ENCODE peak calls at places on chromosome 19, in six cellular contexts. One of them, this sample, is unnamed.

GRCh38 chr19:18862976-18863842 is 31.4 kb downstream of the UPF1 start:
- DNase-seq in endodermal cell: no peak
- DNase-seq in neuronal stem cell: no peak
- DNase-seq in SK-N-MC: no peak
- DNase-seq in GM23248: no peak
- DNase-seq in SK-N-SH: no peak
- DNase-seq in this sample: no peak

GRCh38 chr19:32324631-32325215 is 20.7 kb upstream of the ZNF507 start:
- DNase-seq in endodermal cell: no peak
- DNase-seq in neuronal stem cell: no peak
- DNase-seq in SK-N-MC: peak
- DNase-seq in GM23248: peak
- DNase-seq in SK-N-SH: no peak
- DNase-seq in this sample: no peak

GRCh38 chr19:30223866-30224688 is 148.1 kb upstream of the ZNF536 start:
- DNase-seq in endodermal cell: no peak
- DNase-seq in neuronal stem cell: no peak
- DNase-seq in SK-N-MC: no peak
- DNase-seq in GM23248: no peak
- DNase-seq in SK-N-SH: no peak
- DNase-seq in this sample: no peak

GRCh38 chr19:39915101-39915847 is 19.2 kb downstream of the FCGBP start:
- DNase-seq in endodermal cell: peak
- DNase-seq in neuronal stem cell: no peak
- DNase-seq in SK-N-MC: no peak
- DNase-seq in GM23248: no peak
- DNase-seq in SK-N-SH: no peak
- DNase-seq in this sample: no peak

GRCh38 chr19:45659096-45659729 is 8.8 kb upstream of the GIPR start:
- DNase-seq in endodermal cell: no peak
- DNase-seq in neuronal stem cell: no peak
- DNase-seq in SK-N-MC: no peak
- DNase-seq in GM23248: no peak
- DNase-seq in SK-N-SH: no peak
- DNase-seq in this sample: no peak

GRCh38 chr19:45352914-45353796 is 12.6 kb downstream of the KLC3 start:
- DNase-seq in endodermal cell: no peak
- DNase-seq in neuronal stem cell: no peak
- DNase-seq in SK-N-MC: no peak
- DNase-seq in GM23248: no peak
- DNase-seq in SK-N-SH: peak
- DNase-seq in this sample: no peak

GRCh38 chr19:18128044-18128443 is 24.9 kb upstream of the PIK3R2 start:
- DNase-seq in endodermal cell: no peak
- DNase-seq in neuronal stem cell: no peak
- DNase-seq in SK-N-MC: no peak
- DNase-seq in GM23248: peak
- DNase-seq in SK-N-SH: no peak
- DNase-seq in this sample: no peak

GRCh38 chr19:18519962-18520847 is 1.7 kb downstream of the ELL start:
- DNase-seq in endodermal cell: peak
- DNase-seq in neuronal stem cell: peak
- DNase-seq in SK-N-MC: no peak
- DNase-seq in GM23248: peak
- DNase-seq in SK-N-SH: peak
- DNase-seq in this sample: peak

GRCh38 chr19:6373813-6374108 is 1.2 kb downstream of the ALKBH7 start:
- DNase-seq in endodermal cell: no peak
- DNase-seq in neuronal stem cell: no peak
- DNase-seq in SK-N-MC: no peak
- DNase-seq in GM23248: no peak
- DNase-seq in SK-N-SH: no peak
- DNase-seq in this sample: no peak
- H3K9ac ChIP-seq in endodermal cell: peak
- H3K9ac ChIP-seq in neuronal stem cell: peak
- H3K9ac ChIP-seq in SK-N-MC: peak
- H3K9ac ChIP-seq in GM23248: peak
- H3K9ac ChIP-seq in SK-N-SH: peak
- H3K9ac ChIP-seq in this sample: peak

DNA sequence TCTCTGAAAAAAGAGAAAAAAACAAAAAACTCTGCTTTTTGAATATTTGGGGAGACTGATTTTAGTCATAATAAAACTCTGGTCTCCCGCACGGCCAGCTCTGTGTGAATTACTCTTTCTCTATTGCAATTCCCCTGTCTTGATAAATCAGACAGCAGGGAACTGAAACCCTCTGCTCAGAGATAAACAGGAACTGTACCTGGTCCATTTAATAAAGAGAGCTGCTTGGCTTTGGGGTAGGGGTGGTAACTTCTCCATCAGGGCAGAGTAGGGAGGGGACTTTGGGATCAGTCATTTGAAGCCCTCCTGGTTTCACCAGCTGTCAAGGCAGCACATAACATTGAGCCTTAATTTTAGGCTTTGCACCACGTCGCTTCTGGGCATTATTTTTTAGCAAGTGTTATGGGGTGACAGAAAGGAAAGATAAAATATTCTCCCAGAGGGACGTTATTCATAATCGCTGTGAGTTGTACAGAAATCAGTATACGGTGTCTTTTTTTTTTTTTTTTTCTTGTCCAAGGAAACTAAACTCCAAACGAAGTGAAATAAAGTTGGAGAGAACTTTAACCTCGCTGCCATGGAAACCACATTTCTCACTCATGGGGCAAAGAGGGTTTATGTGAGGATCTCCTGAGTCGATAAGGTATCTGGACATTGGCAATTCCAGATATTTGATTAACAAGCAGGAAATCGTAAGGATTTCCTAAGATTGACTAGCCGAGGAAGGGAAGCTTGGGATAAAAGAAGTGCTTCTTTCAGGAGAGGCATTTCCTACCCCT is 99.0 kb upstream of the MRI1 start:
- DNase-seq in endodermal cell: no peak
- DNase-seq in neuronal stem cell: no peak
- DNase-seq in SK-N-MC: no peak
- DNase-seq in GM23248: no peak
- DNase-seq in SK-N-SH: no peak
- DNase-seq in this sample: no peak
- H3K9ac ChIP-seq in endodermal cell: no peak
- H3K9ac ChIP-seq in neuronal stem cell: no peak
- H3K9ac ChIP-seq in SK-N-MC: peak
- H3K9ac ChIP-seq in GM23248: no peak
- H3K9ac ChIP-seq in SK-N-SH: no peak
- H3K9ac ChIP-seq in this sample: no peak

GRCh38 chr19:54436561-54437229 is 12.3 kb upstream of the LENG8 start:
- DNase-seq in endodermal cell: no peak
- DNase-seq in neuronal stem cell: no peak
- DNase-seq in SK-N-MC: no peak
- DNase-seq in GM23248: no peak
- DNase-seq in SK-N-SH: no peak
- DNase-seq in this sample: no peak

GRCh38 chr19:54434112-54434861 is 14.7 kb upstream of the LENG8 start:
- DNase-seq in endodermal cell: no peak
- DNase-seq in neuronal stem cell: no peak
- DNase-seq in SK-N-MC: no peak
- DNase-seq in GM23248: no peak
- DNase-seq in SK-N-SH: peak
- DNase-seq in this sample: no peak

GRCh38 chr19:54435551-54436016 is 13.4 kb upstream of the LENG8 start:
- DNase-seq in endodermal cell: peak
- DNase-seq in neuronal stem cell: no peak
- DNase-seq in SK-N-MC: no peak
- DNase-seq in GM23248: no peak
- DNase-seq in SK-N-SH: no peak
- DNase-seq in this sample: no peak

GRCh38 chr19:54434862-54435174 is 14.2 kb upstream of the LENG8 start:
- DNase-seq in endodermal cell: peak
- DNase-seq in neuronal stem cell: no peak
- DNase-seq in SK-N-MC: no peak
- DNase-seq in GM23248: no peak
- DNase-seq in SK-N-SH: peak
- DNase-seq in this sample: no peak

GRCh38 chr19:54436031-54436523 is 12.9 kb upstream of the LENG8 start:
- DNase-seq in endodermal cell: peak
- DNase-seq in neuronal stem cell: no peak
- DNase-seq in SK-N-MC: no peak
- DNase-seq in GM23248: no peak
- DNase-seq in SK-N-SH: no peak
- DNase-seq in this sample: no peak
- H3K9ac ChIP-seq in endodermal cell: no peak
- H3K9ac ChIP-seq in neuronal stem cell: peak
- H3K9ac ChIP-seq in SK-N-MC: no peak
- H3K9ac ChIP-seq in GM23248: no peak
- H3K9ac ChIP-seq in SK-N-SH: no peak
- H3K9ac ChIP-seq in this sample: no peak

DNA sequence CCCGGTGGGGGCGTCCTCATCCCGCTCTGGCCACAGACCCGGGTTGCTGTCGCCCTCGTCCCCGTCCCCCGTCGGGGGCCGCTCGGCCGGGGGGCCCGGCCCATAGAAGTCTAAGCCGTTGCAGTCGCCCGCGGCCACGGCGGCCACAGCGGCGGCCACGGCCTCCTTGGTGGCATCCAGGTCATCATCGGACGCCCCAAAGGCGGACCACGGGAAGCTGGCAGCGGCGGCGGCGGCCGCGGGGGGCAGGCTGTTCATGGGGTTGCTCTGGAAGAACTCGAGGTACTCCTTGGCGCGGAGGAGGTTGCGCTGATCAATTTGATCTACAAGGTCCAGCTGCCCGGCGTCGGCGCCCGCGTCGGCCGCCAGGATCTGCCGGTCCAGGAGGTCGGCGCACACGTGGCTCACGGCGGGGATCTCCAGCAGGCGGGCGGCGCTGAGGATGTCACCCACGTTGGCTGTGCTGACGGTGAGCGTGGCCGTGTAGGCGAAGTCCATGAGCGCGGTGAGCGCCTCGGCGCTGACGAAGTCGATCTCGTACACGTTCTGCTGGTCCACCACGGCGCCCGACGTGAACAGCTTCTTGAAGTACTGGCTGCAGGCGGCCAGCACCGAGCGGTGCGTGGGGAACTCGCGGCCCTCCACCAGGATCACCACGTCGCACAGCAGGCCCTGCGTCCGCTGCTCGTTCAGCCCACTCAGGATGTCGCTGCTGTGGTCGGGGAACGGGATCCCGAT is 12.1 kb downstream of the ZBTB7A start:
- DNase-seq in endodermal cell: no peak
- DNase-seq in neuronal stem cell: no peak
- DNase-seq in SK-N-MC: no peak
- DNase-seq in GM23248: peak
- DNase-seq in SK-N-SH: no peak
- DNase-seq in this sample: no peak
- H3K9ac ChIP-seq in endodermal cell: no peak
- H3K9ac ChIP-seq in neuronal stem cell: no peak
- H3K9ac ChIP-seq in SK-N-MC: no peak
- H3K9ac ChIP-seq in GM23248: no peak
- H3K9ac ChIP-seq in SK-N-SH: no peak
- H3K9ac ChIP-seq in this sample: no peak

GRCh38 chr19:41734585-41734984 is 20.7 kb upstream of the CEACAM6 start:
- DNase-seq in endodermal cell: no peak
- DNase-seq in neuronal stem cell: no peak
- DNase-seq in SK-N-MC: no peak
- DNase-seq in GM23248: no peak
- DNase-seq in SK-N-SH: no peak
- DNase-seq in this sample: no peak

GRCh38 chr19:41739361-41739760 is 16.0 kb upstream of the CEACAM6 start:
- DNase-seq in endodermal cell: no peak
- DNase-seq in neuronal stem cell: no peak
- DNase-seq in SK-N-MC: no peak
- DNase-seq in GM23248: no peak
- DNase-seq in SK-N-SH: no peak
- DNase-seq in this sample: no peak

GRCh38 chr19:41735071-41735623 is 20.2 kb upstream of the CEACAM6 start:
- DNase-seq in endodermal cell: no peak
- DNase-seq in neuronal stem cell: no peak
- DNase-seq in SK-N-MC: no peak
- DNase-seq in GM23248: no peak
- DNase-seq in SK-N-SH: no peak
- DNase-seq in this sample: no peak

DNA sequence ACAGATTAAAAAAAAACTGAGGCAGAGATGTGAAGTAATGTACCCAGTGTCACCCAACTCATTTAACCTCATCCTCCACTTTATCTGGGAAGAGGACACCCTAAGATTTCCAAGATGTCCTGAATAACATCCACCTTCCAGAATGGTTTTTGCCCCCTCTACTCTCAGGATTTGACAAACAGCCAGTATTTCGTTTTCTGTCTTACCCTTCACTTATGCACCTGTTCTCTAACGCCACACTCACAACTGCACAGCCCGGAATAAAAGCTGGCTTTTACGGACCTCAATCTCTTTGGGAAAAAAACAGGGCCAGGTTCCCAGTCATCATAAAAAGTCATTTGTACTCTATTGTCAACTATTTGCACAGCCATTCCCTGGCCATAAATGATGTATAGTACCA is 21.2 kb upstream of the CEACAM6 start:
- DNase-seq in endodermal cell: no peak
- DNase-seq in neuronal stem cell: no peak
- DNase-seq in SK-N-MC: no peak
- DNase-seq in GM23248: no peak
- DNase-seq in SK-N-SH: no peak
- DNase-seq in this sample: no peak
- H3K9ac ChIP-seq in endodermal cell: no peak
- H3K9ac ChIP-seq in neuronal stem cell: no peak
- H3K9ac ChIP-seq in SK-N-MC: no peak
- H3K9ac ChIP-seq in GM23248: no peak
- H3K9ac ChIP-seq in SK-N-SH: no peak
- H3K9ac ChIP-seq in this sample: no peak